ENCODE peak calls at places on chromosomes 6 and 20, in four cellular contexts. One of them, this sample, is unnamed.

GRCh38 chr6:55445648-55446204 is 118.5 kb downstream of the GFRAL start:
- DNase-seq in adrenal gland: no peak
- DNase-seq in fibroblast of lung: peak
- DNase-seq in PC-3: peak
- DNase-seq in this sample: no peak

GRCh38 chr6:51184046-51184445 is 365.4 kb downstream of the TFAP2B start:
- DNase-seq in PC-3: no peak
- DNase-seq in adrenal gland: no peak
- DNase-seq in fibroblast of lung: no peak
- DNase-seq in this sample: no peak

GRCh38 chr6:170177383-170178265 is 113.3 kb downstream of the DLL1 start:
- DNase-seq in adrenal gland: peak
- DNase-seq in fibroblast of lung: no peak
- DNase-seq in PC-3: no peak
- DNase-seq in this sample: peak

GRCh38 chr20:20439602-20440001 is 71.7 kb downstream of the INSM1 start:
- DNase-seq in PC-3: no peak
- DNase-seq in adrenal gland: no peak
- DNase-seq in fibroblast of lung: no peak
- DNase-seq in this sample: no peak

GRCh38 chr6:153564803-153565202 is 433.7 kb upstream of the RGS17 start:
- DNase-seq in fibroblast of lung: peak
- DNase-seq in PC-3: no peak
- DNase-seq in adrenal gland: no peak
- DNase-seq in this sample: peak

GRCh38 chr6:53436904-53437303 is 88.2 kb upstream of the ELOVL5 start:
- DNase-seq in PC-3: no peak
- DNase-seq in adrenal gland: no peak
- DNase-seq in fibroblast of lung: peak
- DNase-seq in this sample: no peak

GRCh38 chr6:147156218-147156617 is 48.0 kb upstream of the STXBP5 start:
- DNase-seq in adrenal gland: no peak
- DNase-seq in PC-3: no peak
- DNase-seq in fibroblast of lung: no peak
- DNase-seq in this sample: no peak

GRCh38 chr20:51560042-51560441 is 17.5 kb upstream of the NFATC2 start:
- DNase-seq in PC-3: no peak
- DNase-seq in adrenal gland: no peak
- DNase-seq in fibroblast of lung: no peak
- DNase-seq in this sample: no peak

GRCh38 chr6:48859562-48859961 is 603.5 kb downstream of the MMUT start:
- DNase-seq in fibroblast of lung: no peak
- DNase-seq in PC-3: no peak
- DNase-seq in adrenal gland: no peak
- DNase-seq in this sample: no peak

GRCh38 chr6:90315354-90315960 is 18.8 kb upstream of the BACH2 start:
- DNase-seq in PC-3: no peak
- DNase-seq in adrenal gland: no peak
- DNase-seq in fibroblast of lung: no peak
- DNase-seq in this sample: no peak

GRCh38 chr6:29829766-29830165 is 2.1 kb downstream of the HLA-G start:
- DNase-seq in PC-3: no peak
- DNase-seq in fibroblast of lung: no peak
- DNase-seq in adrenal gland: no peak
- DNase-seq in this sample: no peak

GRCh38 chr6:30685977-30686907 is at the start of gene PPP1R18:
- DNase-seq in PC-3: peak
- DNase-seq in adrenal gland: peak
- DNase-seq in fibroblast of lung: no peak
- DNase-seq in this sample: peak

GRCh38 chr20:58945967-58946631 is 35.0 kb upstream of the NELFCD start:
- DNase-seq in adrenal gland: no peak
- DNase-seq in PC-3: no peak
- DNase-seq in fibroblast of lung: no peak
- DNase-seq in this sample: no peak

GRCh38 chr20:11229772-11230171 is 556.0 kb upstream of the JAG1 start:
- DNase-seq in adrenal gland: no peak
- DNase-seq in fibroblast of lung: peak
- DNase-seq in PC-3: peak
- DNase-seq in this sample: peak

GRCh38 chr6:158706369-158706982 is 56.6 kb downstream of the SYTL3 start:
- DNase-seq in adrenal gland: no peak
- DNase-seq in PC-3: peak
- DNase-seq in fibroblast of lung: peak
- DNase-seq in this sample: peak

GRCh38 chr20:49490689-49491088 is 8.2 kb upstream of the KCNB1 start:
- DNase-seq in PC-3: peak
- DNase-seq in fibroblast of lung: no peak
- DNase-seq in adrenal gland: no peak
- DNase-seq in this sample: no peak

GRCh38 chr6:14452567-14453527 is 335.3 kb downstream of the CD83 start:
- DNase-seq in fibroblast of lung: peak
- DNase-seq in adrenal gland: no peak
- DNase-seq in PC-3: no peak
- DNase-seq in this sample: no peak

GRCh38 chr20:41038878-41039404 is 10.3 kb downstream of the TOP1 start:
- DNase-seq in PC-3: no peak
- DNase-seq in fibroblast of lung: no peak
- DNase-seq in adrenal gland: no peak
- DNase-seq in this sample: no peak

GRCh38 chr20:59703046-59703445 is 98.7 kb downstream of the PHACTR3 start:
- DNase-seq in adrenal gland: no peak
- DNase-seq in PC-3: peak
- DNase-seq in fibroblast of lung: no peak
- DNase-seq in this sample: no peak

GRCh38 chr6:4055420-4056041 is 23.4 kb downstream of the FAM217A start:
- DNase-seq in PC-3: peak
- DNase-seq in adrenal gland: no peak
- DNase-seq in fibroblast of lung: peak
- DNase-seq in this sample: peak

GRCh38 chr6:138387577-138388368 is 10.1 kb downstream of the SMIM28 start:
- DNase-seq in adrenal gland: no peak
- DNase-seq in PC-3: peak
- DNase-seq in fibroblast of lung: no peak
- DNase-seq in this sample: no peak

GRCh38 chr20:32052792-32053362 is 835 bp downstream of the HCK start:
- DNase-seq in PC-3: no peak
- DNase-seq in adrenal gland: peak
- DNase-seq in fibroblast of lung: no peak
- DNase-seq in this sample: peak

GRCh38 chr20:36310215-36310981 is 4.3 kb downstream of the DLGAP4 start:
- DNase-seq in PC-3: no peak
- DNase-seq in adrenal gland: peak
- DNase-seq in fibroblast of lung: no peak
- DNase-seq in this sample: no peak

GRCh38 chr6:52933778-52934177 is 24.3 kb upstream of the GSTA3 start:
- DNase-seq in fibroblast of lung: no peak
- DNase-seq in PC-3: no peak
- DNase-seq in adrenal gland: no peak
- DNase-seq in this sample: no peak

GRCh38 chr20:15609956-15610355 is 963.3 kb downstream of the KIF16B start:
- DNase-seq in adrenal gland: no peak
- DNase-seq in fibroblast of lung: no peak
- DNase-seq in PC-3: no peak
- DNase-seq in this sample: no peak

GRCh38 chr6:136566007-136566487 is 15.8 kb upstream of the MAP7 start:
- DNase-seq in adrenal gland: no peak
- DNase-seq in fibroblast of lung: no peak
- DNase-seq in PC-3: peak
- DNase-seq in this sample: peak

GRCh38 chr6:130269969-130270635 is 47.4 kb upstream of the SAMD3 start:
- DNase-seq in adrenal gland: no peak
- DNase-seq in fibroblast of lung: no peak
- DNase-seq in PC-3: no peak
- DNase-seq in this sample: no peak

This sample was measured in body of pancreas.